ENCODE peak calls at places on chromosomes 4 and X, in seven cellular contexts. R, Z, K, E, X, J and D are unnamed samples.
A peak's percentile ranks its signal among the peaks of the same experiment; 100 is the strongest.

GRCh38 chrX:16469870-16470269 is 180.1 kb upstream of the S100G start:
- DNase-seq in R (no peak), Z (peak; percentile 61), K (no peak), E (no peak), X (no peak), J (no peak), D (no peak)

GRCh38 chrX:56564182-56564885 is 907 bp downstream of the UBQLN2 start:
- DNase-seq in R (no peak), Z (peak; percentile 58), K (no peak), E (no peak), X (peak; percentile 5), J (peak; percentile 72), D (no peak)

GRCh38 chr4:56261027-56261426 is 126.3 kb downstream of the AASDH start:
- DNase-seq in R (no peak), Z (no peak), K (no peak), E (no peak), X (no peak), J (no peak), D (peak; percentile 47)

GRCh38 chrX:54825716-54826428 is 18.3 kb downstream of the MAGED2 start:
- DNase-seq in R (no peak), Z (no peak), K (no peak), E (peak; percentile 9), X (no peak), J (no peak), D (peak; percentile 14)

GRCh38 chrX:131801066-131801465 is 222.0 kb upstream of the STK26 start:
- DNase-seq in R (no peak), Z (no peak), K (no peak), E (no peak), X (no peak), J (no peak), D (no peak)

GRCh38 chr4:119726505-119726904 is 97.9 kb upstream of the PDE5A start:
- DNase-seq in R (no peak), Z (no peak), K (no peak), E (no peak), X (no peak), J (peak; percentile 75), D (no peak)

GRCh38 chr4:73648478-73648877 is 28.2 kb upstream of the RASSF6 start:
- DNase-seq in R (no peak), Z (peak; percentile 77), K (no peak), E (no peak), X (no peak), J (no peak), D (no peak)

GRCh38 chr4:792729-793108 is 33.2 kb downstream of the CPLX1 start:
- DNase-seq in R (no peak), Z (no peak), K (no peak), E (no peak), X (no peak), J (no peak), D (no peak)

GRCh38 chr4:125572601-125573000 is 257.8 kb downstream of the FAT4 start:
- DNase-seq in R (no peak), Z (no peak), K (no peak), E (no peak), X (no peak), J (no peak), D (no peak)

GRCh38 chr4:173934933-173935620 is 348.4 kb downstream of the FBXO8 start:
- DNase-seq in R (no peak), Z (peak; percentile 16), K (no peak), E (no peak), X (peak; percentile 7), J (no peak), D (no peak)

GRCh38 chrX:119686087-119686639 is 6.8 kb downstream of the SEPTIN6 start:
- DNase-seq in R (no peak), Z (peak; percentile 83), K (no peak), E (no peak), X (peak; percentile 55), J (no peak), D (no peak)

GRCh38 chr4:12170308-12170707 is 741.6 kb upstream of the HS3ST1 start:
- DNase-seq in R (no peak), Z (no peak), K (no peak), E (no peak), X (no peak), J (no peak), D (no peak)

GRCh38 chrX:52217494-52218160 is 32.9 kb downstream of the MAGED4 start:
- DNase-seq in R (no peak), Z (no peak), K (no peak), E (no peak), X (no peak), J (no peak), D (no peak)

GRCh38 chr4:121150003-121150402 is 14.1 kb downstream of the TNIP3 start:
- DNase-seq in R (no peak), Z (no peak), K (no peak), E (no peak), X (no peak), J (peak; percentile 76), D (no peak)